ENCODE peak calls at places on chromosomes 13 and 19, in four cellular contexts. F is lower lobe of right lung; T is left ventricle myocardium inferior; H is CD4-positive, CD25-positive, alpha-beta regulatory T cell. M is an unnamed sample.

GRCh38 chr19:55704494-55705245 is 29.6 kb downstream of the EPN1 start:
- DNase-seq in F (no peak), T (no peak), H (no peak), M (no peak)

GRCh38 chr19:8880864-8881488 is 48.8 kb downstream of the MBD3L1 start:
- DNase-seq in F (no peak), T (no peak), H (no peak), M (no peak)

GRCh38 chr13:64810701-64811258 is 2419.4 kb downstream of the PCDH9 start:
- DNase-seq in F (no peak), T (no peak), H (no peak), M (no peak)

GRCh38 chr13:65416784-65417183 is 1813.4 kb downstream of the PCDH9 start:
- DNase-seq in F (no peak), T (no peak), H (no peak), M (no peak)

GRCh38 chr13:69565334-69565733 is 542.3 kb upstream of the ATXN8OS start:
- DNase-seq in F (no peak), T (no peak), H (no peak), M (no peak)

GRCh38 chr19:10158485-10158884 is 36.3 kb downstream of the DNMT1 start:
- DNase-seq in F (no peak), T (no peak), H (no peak), M (no peak)

GRCh38 chr19:48696353-48697010 is 711 bp downstream of the FUT2 start:
- DNase-seq in F (no peak), T (no peak), H (no peak), M (no peak)

GRCh38 chr19:28619842-28620429 is 593.0 kb downstream of the UQCRFS1 start:
- DNase-seq in F (no peak), T (no peak), H (no peak), M (peak)

GRCh38 chr13:102700088-102701031 is 5.5 kb upstream of the METTL21C start:
- DNase-seq in F (no peak), T (no peak), H (no peak), M (peak)

GRCh38 chr13:90201676-90202425 is 1145.6 kb upstream of the MIR17HG start:
- DNase-seq in F (no peak), T (no peak), H (no peak), M (no peak)

GRCh38 chr13:105679832-105680231 is 855.6 kb downstream of the EFNB2 start:
- DNase-seq in F (no peak), T (no peak), H (no peak), M (no peak)

GRCh38 chr19:53424968-53425597 is 6.7 kb upstream of the ZNF761 start:
- DNase-seq in F (peak), T (peak), H (peak), M (peak)

GRCh38 chr19:55647732-55648656 is at the start of gene CCDC106:
- DNase-seq in F (peak), T (peak), H (peak), M (no peak)

GRCh38 chr19:55552206-55552605 is 6.9 kb upstream of the SBK3 start:
- DNase-seq in F (no peak), T (no peak), H (no peak), M (no peak)

GRCh38 chr13:26996965-26997752 is 174.5 kb downstream of the USP12 start:
- DNase-seq in F (no peak), T (no peak), H (no peak), M (no peak)

GRCh38 chr13:80070024-80070703 is 270.8 kb downstream of the SPRY2 start:
- DNase-seq in F (no peak), T (no peak), H (no peak), M (no peak)

GRCh38 chr19:8585894-8586750 is 8.9 kb upstream of the MYO1F start:
- DNase-seq in F (peak), T (peak), H (no peak), M (no peak)

GRCh38 chr13:87274209-87274819 is 396.9 kb upstream of the SLITRK5 start:
- DNase-seq in F (no peak), T (no peak), H (no peak), M (no peak)

GRCh38 chr19:16398530-16399241 is 73.1 kb downstream of the EPS15L1 start:
- DNase-seq in F (no peak), T (no peak), H (no peak), M (no peak)

GRCh38 chr13:105957769-105958438 is 577.6 kb downstream of the EFNB2 start:
- DNase-seq in F (no peak), T (no peak), H (no peak), M (no peak)

GRCh38 chr13:36098080-36098479 is 33.1 kb downstream of the DCLK1 start:
- DNase-seq in F (no peak), T (no peak), H (no peak), M (no peak)

GRCh38 chr19:28523619-28524018 is 689.3 kb downstream of the UQCRFS1 start:
- DNase-seq in F (no peak), T (no peak), H (no peak), M (no peak)

GRCh38 chr19:48874309-48875135 is 2.3 kb downstream of the PPP1R15A start:
- DNase-seq in F (no peak), T (no peak), H (peak), M (no peak)

GRCh38 chr13:49806126-49806536 is 13.6 kb upstream of the KPNA3 start:
- DNase-seq in F (no peak), T (no peak), H (no peak), M (no peak)

GRCh38 chr13:31380728-31381127 is 181.0 kb downstream of the B3GLCT start:
- DNase-seq in F (no peak), T (no peak), H (no peak), M (no peak)

GRCh38 chr19:22144394-22144793 is 52.4 kb downstream of the ZNF676 start:
- DNase-seq in F (no peak), T (no peak), H (no peak), M (no peak)

GRCh38 chr13:85236431-85236830 is 562.8 kb downstream of the SLITRK6 start:
- DNase-seq in F (no peak), T (no peak), H (no peak), M (no peak)

GRCh38 chr19:49335784-49336481 is 727 bp downstream of the CD37 start:
- DNase-seq in F (no peak), T (no peak), H (peak), M (peak)

GRCh38 chr13:32323912-32324311 is 8.6 kb downstream of the BRCA2 start:
- DNase-seq in F (no peak), T (no peak), H (no peak), M (no peak)

GRCh38 chr13:37534181-37534580 is 64.4 kb downstream of the POSTN start:
- DNase-seq in F (no peak), T (no peak), H (no peak), M (no peak)

GRCh38 chr13:43804461-43805070 is 17.8 kb upstream of the ENOX1 start:
- DNase-seq in F (no peak), T (no peak), H (peak), M (no peak)

GRCh38 chr19:5154129-5154798 is 185.4 kb downstream of the KDM4B start:
- DNase-seq in F (no peak), T (no peak), H (no peak), M (no peak)

GRCh38 chr13:42649761-42650289 is 75.9 kb downstream of the TNFSF11 start:
- DNase-seq in F (no peak), T (no peak), H (no peak), M (peak)

GRCh38 chr19:15419413-15420025 is 731 bp upstream of the AKAP8L start:
- DNase-seq in F (no peak), T (no peak), H (no peak), M (no peak)

GRCh38 chr19:18496167-18496979 is 25.5 kb downstream of the ELL start:
- DNase-seq in F (peak), T (peak), H (peak), M (no peak)

GRCh38 chr13:24264976-24265375 is 44.4 kb upstream of the C1QTNF9 start:
- DNase-seq in F (peak), T (no peak), H (peak), M (no peak)

GRCh38 chr13:30142502-30143211 is 164.7 kb downstream of the KATNAL1 start:
- DNase-seq in F (no peak), T (no peak), H (no peak), M (no peak)

GRCh38 chr13:35953537-35954206 is 177.5 kb downstream of the DCLK1 start:
- DNase-seq in F (peak), T (peak), H (no peak), M (peak)

GRCh38 chr19:44752123-44752815 is 3.8 kb downstream of the BCL3 start:
- DNase-seq in F (no peak), T (no peak), H (peak), M (no peak)
- H3K4me3 ChIP-seq in F (peak), T (peak), H (peak), M (peak)

GRCh38 chr19:34957830-34958751 is 5.9 kb downstream of the ZNF792 start:
- DNase-seq in F (no peak), T (no peak), H (no peak), M (no peak)
- H3K4me3 ChIP-seq in F (no peak), T (no peak), H (no peak), M (peak)

GRCh38 chr19:43780706-43781525 is at the start of gene KCNN4:
- DNase-seq in F (no peak), T (no peak), H (peak), M (no peak)
- H3K4me3 ChIP-seq in F (peak), T (no peak), H (peak), M (peak)

DNA sequence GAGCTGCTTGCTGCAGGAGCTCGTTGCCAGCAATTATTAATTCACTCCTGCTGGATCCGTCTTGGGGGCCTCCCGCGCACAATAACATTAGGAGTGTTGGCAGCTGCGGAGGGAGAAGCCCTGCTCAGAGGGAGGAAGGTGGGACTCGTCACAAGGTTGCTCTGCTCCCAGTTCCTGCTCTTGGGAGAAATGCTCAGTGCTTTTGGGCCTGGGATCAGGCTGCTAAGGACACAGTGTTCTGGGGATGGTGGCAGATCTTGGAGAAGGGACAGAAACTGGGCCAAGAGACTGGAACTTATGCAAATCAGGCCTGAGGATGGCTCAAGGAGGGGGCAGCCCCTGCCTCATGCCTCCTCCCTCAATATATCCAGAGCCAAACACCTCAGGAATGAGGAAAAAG is 78.9 kb upstream of the OLFM4 start:
- DNase-seq in F (no peak), T (peak), H (no peak), M (no peak)
- H3K4me3 ChIP-seq in F (no peak), T (no peak), H (no peak), M (no peak)

DNA sequence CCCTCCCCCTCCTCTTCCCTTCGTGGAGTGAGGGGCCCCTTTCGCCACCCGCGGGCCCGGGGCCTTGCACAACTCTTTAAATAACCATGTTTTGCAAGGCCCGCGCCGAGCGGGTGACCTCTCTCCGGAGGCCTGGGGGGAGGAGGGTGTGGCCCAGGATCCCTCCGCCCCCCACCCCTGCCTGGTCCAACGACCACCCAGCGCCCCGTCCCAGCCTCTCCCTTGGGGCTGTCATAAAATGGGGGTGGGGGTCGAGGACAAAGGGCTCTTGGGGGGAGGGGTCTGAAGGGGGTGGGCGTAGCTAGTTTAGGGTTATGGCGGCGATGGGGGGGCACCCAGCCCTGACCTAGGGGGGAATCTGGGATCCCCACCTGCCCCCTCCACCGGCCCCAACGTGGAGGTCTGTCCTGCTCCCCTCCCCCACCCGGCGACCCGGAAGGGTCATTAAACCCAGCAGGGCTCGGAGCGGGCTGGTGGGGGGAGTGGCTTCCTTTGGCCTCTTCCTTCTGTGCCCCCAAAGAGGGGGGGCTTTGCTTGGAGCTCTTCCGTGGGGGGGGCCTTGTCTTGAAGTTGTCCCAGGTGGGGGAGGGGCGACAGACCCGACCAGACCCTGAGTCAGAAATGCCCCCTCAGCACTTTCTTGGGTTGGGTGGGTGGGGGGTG is 1.3 kb downstream of the ARID3A start:
- DNase-seq in F (peak), T (peak), H (no peak), M (no peak)
- H3K4me3 ChIP-seq in F (peak), T (peak), H (no peak), M (peak)

M was measured in esophagus muscularis mucosa.